ENCODE peak calls at places on chromosomes 6 and 20, in seven cellular contexts. C is activated T-helper 1 cell treated with anti-CD3 and anti-CD28 coated beads, Interleukin-2, amount 50 U/mL, for 16 hours; M is fibroblast of lung; X is Caki2; O is NCI-H2227 treated with DMSO at 0.1 percent for 48 hours; Q is nucleus accumbens; K is stimulated activated CD8-positive, alpha-beta memory T cell treated with anti-CD3 and anti-CD28 coated beads, Interleukin-2, amount 100 ng/mL, for 48 hours. Y is an unnamed sample.

GRCh38 chr6:154737424-154737823 is 4.2 kb downstream of the SCAF8 start:
- DNase-seq in C (no peak), O (no peak), X (no peak), K (no peak), Q (no peak), M (no peak), Y (no peak)

GRCh38 chr6:41570270-41570615 is 24.1 kb downstream of the FOXP4 start:
- DNase-seq in O (no peak), X (no peak), C (no peak), Q (no peak), K (no peak), M (no peak), Y (no peak)

GRCh38 chr20:49765846-49766541 is 46.6 kb upstream of the SLC9A8 start:
- DNase-seq in X (no peak), M (no peak), K (no peak), C (no peak), O (no peak), Q (no peak), Y (no peak)

GRCh38 chr6:143745160-143746133 is 67.7 kb downstream of the PHACTR2 start:
- DNase-seq in Q (no peak), M (peak), K (no peak), O (peak), C (no peak), X (peak), Y (no peak)

GRCh38 chr20:1185316-1185741 is 548 bp upstream of the TMEM74B start:
- DNase-seq in Q (no peak), M (no peak), X (no peak), O (no peak), K (no peak), C (no peak), Y (no peak)

GRCh38 chr6:34055223-34055933 is 90.5 kb downstream of the GRM4 start:
- DNase-seq in Q (peak), X (peak), O (peak), K (peak), M (peak), C (peak), Y (no peak)

GRCh38 chr6:142236686-142237085 is 65.1 kb upstream of the ADGRG6 start:
- DNase-seq in X (no peak), M (peak), Q (no peak), K (no peak), O (no peak), C (no peak), Y (no peak)

GRCh38 chr6:114169763-114170162 is 173.1 kb downstream of the HS3ST5 start:
- DNase-seq in K (no peak), X (no peak), Q (no peak), C (no peak), M (no peak), O (no peak), Y (no peak)